ENCODE peak calls at places on chromosomes 4 and X, in five cellular contexts. One of them, this sample, is unnamed.

GRCh38 chr4:73577371-73577770 is 42.9 kb downstream of the RASSF6 start:
- DNase-seq in transverse colon: no peak
- DNase-seq in germinal center: no peak
- DNase-seq in stimulated activated CD4-positive, alpha-beta T cell treated with anti-CD3 and anti-CD28 coated beads, Interleukin-2, amount 100 ng/mL, for 48 hours: no peak
- DNase-seq in psoas muscle: no peak
- DNase-seq in this sample: no peak

GRCh38 chr4:41256740-41257256 is at the start of gene UCHL1:
- DNase-seq in transverse colon: peak
- DNase-seq in germinal center: peak
- DNase-seq in stimulated activated CD4-positive, alpha-beta T cell treated with anti-CD3 and anti-CD28 coated beads, Interleukin-2, amount 100 ng/mL, for 48 hours: peak
- DNase-seq in psoas muscle: peak
- DNase-seq in this sample: no peak

GRCh38 chrX:37060999-37061398 is 52.8 kb downstream of the FAM47C start:
- DNase-seq in transverse colon: no peak
- DNase-seq in germinal center: peak
- DNase-seq in stimulated activated CD4-positive, alpha-beta T cell treated with anti-CD3 and anti-CD28 coated beads, Interleukin-2, amount 100 ng/mL, for 48 hours: no peak
- DNase-seq in psoas muscle: no peak
- DNase-seq in this sample: no peak

GRCh38 chr4:101527186-101527585 is 179.9 kb upstream of the PPP3CA start:
- DNase-seq in transverse colon: no peak
- DNase-seq in germinal center: no peak
- DNase-seq in stimulated activated CD4-positive, alpha-beta T cell treated with anti-CD3 and anti-CD28 coated beads, Interleukin-2, amount 100 ng/mL, for 48 hours: peak
- DNase-seq in psoas muscle: no peak
- DNase-seq in this sample: peak

GRCh38 chr4:109410776-109411175 is 22.8 kb upstream of the SEC24B start:
- DNase-seq in transverse colon: no peak
- DNase-seq in germinal center: no peak
- DNase-seq in stimulated activated CD4-positive, alpha-beta T cell treated with anti-CD3 and anti-CD28 coated beads, Interleukin-2, amount 100 ng/mL, for 48 hours: no peak
- DNase-seq in psoas muscle: no peak
- DNase-seq in this sample: no peak

GRCh38 chr4:1246111-1246881 is 2.6 kb downstream of the CTBP1 start:
- DNase-seq in transverse colon: peak
- DNase-seq in germinal center: no peak
- DNase-seq in stimulated activated CD4-positive, alpha-beta T cell treated with anti-CD3 and anti-CD28 coated beads, Interleukin-2, amount 100 ng/mL, for 48 hours: no peak
- DNase-seq in psoas muscle: peak
- DNase-seq in this sample: no peak

GRCh38 chrX:101708180-101708579 is 48.5 kb upstream of the ARMCX2 start:
- DNase-seq in transverse colon: no peak
- DNase-seq in germinal center: no peak
- DNase-seq in stimulated activated CD4-positive, alpha-beta T cell treated with anti-CD3 and anti-CD28 coated beads, Interleukin-2, amount 100 ng/mL, for 48 hours: no peak
- DNase-seq in psoas muscle: no peak
- DNase-seq in this sample: no peak

GRCh38 chr4:82898322-82899243 is 2.0 kb upstream of the THAP9 start:
- DNase-seq in transverse colon: no peak
- DNase-seq in germinal center: no peak
- DNase-seq in stimulated activated CD4-positive, alpha-beta T cell treated with anti-CD3 and anti-CD28 coated beads, Interleukin-2, amount 100 ng/mL, for 48 hours: no peak
- DNase-seq in psoas muscle: no peak
- DNase-seq in this sample: no peak

GRCh38 chr4:147160908-147161513 is 215.3 kb upstream of the TTC29 start:
- DNase-seq in transverse colon: no peak
- DNase-seq in germinal center: peak
- DNase-seq in stimulated activated CD4-positive, alpha-beta T cell treated with anti-CD3 and anti-CD28 coated beads, Interleukin-2, amount 100 ng/mL, for 48 hours: no peak
- DNase-seq in psoas muscle: no peak
- DNase-seq in this sample: no peak

GRCh38 chr4:107709916-107710315 is 10.1 kb downstream of the PAPSS1 start:
- DNase-seq in transverse colon: no peak
- DNase-seq in germinal center: no peak
- DNase-seq in stimulated activated CD4-positive, alpha-beta T cell treated with anti-CD3 and anti-CD28 coated beads, Interleukin-2, amount 100 ng/mL, for 48 hours: no peak
- DNase-seq in psoas muscle: no peak
- DNase-seq in this sample: no peak

GRCh38 chrX:147770858-147771257 is 140.9 kb upstream of the FMR1 start:
- DNase-seq in transverse colon: no peak
- DNase-seq in germinal center: no peak
- DNase-seq in stimulated activated CD4-positive, alpha-beta T cell treated with anti-CD3 and anti-CD28 coated beads, Interleukin-2, amount 100 ng/mL, for 48 hours: no peak
- DNase-seq in psoas muscle: no peak
- DNase-seq in this sample: no peak

GRCh38 chr4:138981930-138982390 is 33.6 kb upstream of the NOCT start:
- DNase-seq in transverse colon: peak
- DNase-seq in germinal center: no peak
- DNase-seq in stimulated activated CD4-positive, alpha-beta T cell treated with anti-CD3 and anti-CD28 coated beads, Interleukin-2, amount 100 ng/mL, for 48 hours: no peak
- DNase-seq in psoas muscle: no peak
- DNase-seq in this sample: no peak

GRCh38 chr4:36921474-36922220 is 322.9 kb upstream of the NWD2 start:
- DNase-seq in transverse colon: no peak
- DNase-seq in germinal center: no peak
- DNase-seq in stimulated activated CD4-positive, alpha-beta T cell treated with anti-CD3 and anti-CD28 coated beads, Interleukin-2, amount 100 ng/mL, for 48 hours: no peak
- DNase-seq in psoas muscle: no peak
- DNase-seq in this sample: no peak

GRCh38 chr4:158941321-158941720 is 161.6 kb upstream of the RAPGEF2 start:
- DNase-seq in transverse colon: no peak
- DNase-seq in germinal center: no peak
- DNase-seq in stimulated activated CD4-positive, alpha-beta T cell treated with anti-CD3 and anti-CD28 coated beads, Interleukin-2, amount 100 ng/mL, for 48 hours: no peak
- DNase-seq in psoas muscle: no peak
- DNase-seq in this sample: no peak

GRCh38 chr4:170497729-170498128 is 408.0 kb upstream of the AADAT start:
- DNase-seq in transverse colon: no peak
- DNase-seq in germinal center: no peak
- DNase-seq in stimulated activated CD4-positive, alpha-beta T cell treated with anti-CD3 and anti-CD28 coated beads, Interleukin-2, amount 100 ng/mL, for 48 hours: no peak
- DNase-seq in psoas muscle: no peak
- DNase-seq in this sample: no peak

GRCh38 chr4:178412455-178412854 is 970.2 kb upstream of the AGA start:
- DNase-seq in transverse colon: no peak
- DNase-seq in germinal center: no peak
- DNase-seq in stimulated activated CD4-positive, alpha-beta T cell treated with anti-CD3 and anti-CD28 coated beads, Interleukin-2, amount 100 ng/mL, for 48 hours: no peak
- DNase-seq in psoas muscle: no peak
- DNase-seq in this sample: no peak

GRCh38 chrX:40107291-40108083 is 9.7 kb upstream of the BCOR start:
- DNase-seq in transverse colon: peak
- DNase-seq in germinal center: no peak
- DNase-seq in stimulated activated CD4-positive, alpha-beta T cell treated with anti-CD3 and anti-CD28 coated beads, Interleukin-2, amount 100 ng/mL, for 48 hours: no peak
- DNase-seq in psoas muscle: peak
- DNase-seq in this sample: no peak

GRCh38 chr4:108171541-108172230 is 3.0 kb upstream of the LEF1 start:
- DNase-seq in transverse colon: no peak
- DNase-seq in germinal center: peak
- DNase-seq in stimulated activated CD4-positive, alpha-beta T cell treated with anti-CD3 and anti-CD28 coated beads, Interleukin-2, amount 100 ng/mL, for 48 hours: peak
- DNase-seq in psoas muscle: no peak
- DNase-seq in this sample: peak

GRCh38 chr4:44927361-44928061 is 201.2 kb upstream of the GNPDA2 start:
- DNase-seq in transverse colon: no peak
- DNase-seq in germinal center: no peak
- DNase-seq in stimulated activated CD4-positive, alpha-beta T cell treated with anti-CD3 and anti-CD28 coated beads, Interleukin-2, amount 100 ng/mL, for 48 hours: no peak
- DNase-seq in psoas muscle: no peak
- DNase-seq in this sample: no peak

GRCh38 chrX:101407748-101408529 is at the start of the genes GLA and HNRNPH2:
- DNase-seq in transverse colon: peak
- DNase-seq in germinal center: peak
- DNase-seq in stimulated activated CD4-positive, alpha-beta T cell treated with anti-CD3 and anti-CD28 coated beads, Interleukin-2, amount 100 ng/mL, for 48 hours: peak
- DNase-seq in psoas muscle: peak
- DNase-seq in this sample: peak

GRCh38 chr4:47855350-47855749 is 17.5 kb upstream of the CORIN start:
- DNase-seq in transverse colon: no peak
- DNase-seq in germinal center: no peak
- DNase-seq in stimulated activated CD4-positive, alpha-beta T cell treated with anti-CD3 and anti-CD28 coated beads, Interleukin-2, amount 100 ng/mL, for 48 hours: no peak
- DNase-seq in psoas muscle: no peak
- DNase-seq in this sample: no peak

GRCh38 chr4:108058685-108059440 is 69.2 kb downstream of the HADH start:
- DNase-seq in transverse colon: no peak
- DNase-seq in germinal center: no peak
- DNase-seq in stimulated activated CD4-positive, alpha-beta T cell treated with anti-CD3 and anti-CD28 coated beads, Interleukin-2, amount 100 ng/mL, for 48 hours: no peak
- DNase-seq in psoas muscle: no peak
- DNase-seq in this sample: no peak

GRCh38 chrX:118528089-118528753 is 32.6 kb downstream of the DOCK11 start:
- DNase-seq in transverse colon: peak
- DNase-seq in germinal center: peak
- DNase-seq in stimulated activated CD4-positive, alpha-beta T cell treated with anti-CD3 and anti-CD28 coated beads, Interleukin-2, amount 100 ng/mL, for 48 hours: no peak
- DNase-seq in psoas muscle: no peak
- DNase-seq in this sample: peak

GRCh38 chrX:46279214-46279924 is 265.9 kb downstream of the ZNF674 start:
- DNase-seq in transverse colon: no peak
- DNase-seq in germinal center: no peak
- DNase-seq in stimulated activated CD4-positive, alpha-beta T cell treated with anti-CD3 and anti-CD28 coated beads, Interleukin-2, amount 100 ng/mL, for 48 hours: no peak
- DNase-seq in psoas muscle: no peak
- DNase-seq in this sample: no peak

GRCh38 chr4:150366487-150366999 is 215.4 kb upstream of the MAB21L2 start:
- DNase-seq in transverse colon: no peak
- DNase-seq in germinal center: no peak
- DNase-seq in stimulated activated CD4-positive, alpha-beta T cell treated with anti-CD3 and anti-CD28 coated beads, Interleukin-2, amount 100 ng/mL, for 48 hours: no peak
- DNase-seq in psoas muscle: no peak
- DNase-seq in this sample: no peak

GRCh38 chrX:9948406-9948805 is 18.8 kb upstream of the CLDN34 start:
- DNase-seq in transverse colon: no peak
- DNase-seq in germinal center: no peak
- DNase-seq in stimulated activated CD4-positive, alpha-beta T cell treated with anti-CD3 and anti-CD28 coated beads, Interleukin-2, amount 100 ng/mL, for 48 hours: no peak
- DNase-seq in psoas muscle: no peak
- DNase-seq in this sample: no peak

GRCh38 chr4:111960241-111960667 is 185.0 kb upstream of the FAM241A start:
- DNase-seq in transverse colon: no peak
- DNase-seq in germinal center: no peak
- DNase-seq in stimulated activated CD4-positive, alpha-beta T cell treated with anti-CD3 and anti-CD28 coated beads, Interleukin-2, amount 100 ng/mL, for 48 hours: no peak
- DNase-seq in psoas muscle: no peak
- DNase-seq in this sample: no peak

GRCh38 chr4:169620846-169621228 is 459 bp downstream of the CLCN3 start:
- DNase-seq in transverse colon: peak
- DNase-seq in germinal center: no peak
- DNase-seq in stimulated activated CD4-positive, alpha-beta T cell treated with anti-CD3 and anti-CD28 coated beads, Interleukin-2, amount 100 ng/mL, for 48 hours: no peak
- DNase-seq in psoas muscle: no peak
- DNase-seq in this sample: no peak

GRCh38 chr4:89299153-89299789 is 8.3 kb downstream of the GPRIN3 start:
- DNase-seq in transverse colon: no peak
- DNase-seq in germinal center: no peak
- DNase-seq in stimulated activated CD4-positive, alpha-beta T cell treated with anti-CD3 and anti-CD28 coated beads, Interleukin-2, amount 100 ng/mL, for 48 hours: no peak
- DNase-seq in psoas muscle: no peak
- DNase-seq in this sample: no peak